ENCODE peak calls at places on chromosomes 4 and X, in seven cellular contexts. K is prostate gland; N is breast epithelium; W is uterus; H is GM13977; Z is stomach; J is CD4-positive, alpha-beta T cell. E is an unnamed sample.
A peak's percentile ranks its signal among the peaks of the same experiment; 100 is the strongest.

GRCh38 chrX:94515009-94515408 is 841.0 kb downstream of the FAM133A start:
- DNase-seq in K (no peak), N (no peak), W (no peak), H (no peak), Z (no peak), J (no peak), E (no peak)

GRCh38 chr4:29336851-29337250 is 1383.3 kb upstream of the PCDH7 start:
- DNase-seq in K (no peak), N (no peak), W (no peak), H (no peak), Z (no peak), J (no peak), E (no peak)

GRCh38 chr4:6472008-6472386 is 417 bp downstream of the PPP2R2C start:
- DNase-seq in K (no peak), N (peak; percentile 37), W (no peak), H (no peak), Z (no peak), J (no peak), E (no peak)

GRCh38 chrX:17027931-17028330 is 81.5 kb downstream of the REPS2 start:
- DNase-seq in K (no peak), N (no peak), W (no peak), H (no peak), Z (no peak), J (no peak), E (no peak)

GRCh38 chr4:125519376-125520171 is 204.8 kb downstream of the FAT4 start:
- DNase-seq in K (no peak), N (no peak), W (no peak), H (no peak), Z (no peak), J (no peak), E (no peak)

GRCh38 chr4:183295711-183296110 is 24.4 kb downstream of the CLDN22 start:
- DNase-seq in K (no peak), N (no peak), W (no peak), H (no peak), Z (no peak), J (no peak), E (no peak)

GRCh38 chr4:77199276-77199675 is 42.3 kb downstream of the CCNG2 start:
- DNase-seq in K (no peak), N (no peak), W (no peak), H (no peak), Z (no peak), J (no peak), E (no peak)

GRCh38 chr4:169993531-169993930 is 32.7 kb downstream of the MFAP3L start:
- DNase-seq in K (no peak), N (no peak), W (no peak), H (no peak), Z (no peak), J (no peak), E (no peak)

GRCh38 chr4:179278647-179279046 is 1836.4 kb upstream of the AGA start:
- DNase-seq in K (no peak), N (no peak), W (no peak), H (no peak), Z (no peak), J (no peak), E (no peak)

GRCh38 chr4:153750197-153750817 is 9.5 kb downstream of the RNF175 start:
- DNase-seq in K (peak; percentile 36), N (no peak), W (no peak), H (peak; percentile 69), Z (peak; percentile 42), J (peak; percentile 29), E (peak; percentile 82)
- TF ChIP-seq CTCF in K (peak; percentile 47), N (peak; percentile 65), W (no peak), H (peak; percentile 75), Z (peak; percentile 50), J (peak; percentile 83), E (peak; percentile 87)

GRCh38 chr4:18934197-18934596 is 912.6 kb upstream of the LCORL start:
- DNase-seq in K (no peak), N (no peak), W (no peak), H (no peak), Z (no peak), J (no peak), E (peak; percentile 12)
- TF ChIP-seq CTCF in K (no peak), N (no peak), W (no peak), H (no peak), Z (no peak), J (no peak), E (no peak)

DNA sequence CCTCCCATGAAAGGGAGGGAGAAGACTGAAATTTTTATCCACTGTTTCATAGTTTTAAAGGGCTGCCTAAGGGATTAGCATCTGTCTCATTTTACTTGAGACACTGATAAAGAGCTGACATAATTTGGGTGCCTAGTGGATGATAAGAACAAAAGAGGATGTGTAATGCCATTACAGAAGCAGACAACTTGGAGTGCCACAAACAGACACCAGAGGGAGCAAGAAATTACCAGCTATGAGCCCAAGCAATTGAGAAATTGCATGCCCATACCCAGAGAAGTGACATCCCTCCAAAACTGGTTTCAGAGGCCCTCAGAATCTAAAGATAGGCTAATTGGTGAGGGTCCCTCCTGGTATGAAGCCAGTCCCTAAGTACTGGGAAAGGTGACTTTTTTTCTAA is 38.5 kb upstream of the POU3F4 start:
- DNase-seq in K (no peak), N (no peak), W (no peak), H (peak; percentile 31), Z (peak; percentile 25), J (no peak), E (peak; percentile 5)
- TF ChIP-seq CTCF in K (peak; percentile 12), N (no peak), W (no peak), H (peak; percentile 60), Z (peak; percentile 21), J (no peak), E (peak; percentile 35)

GRCh38 chr4:111519683-111520082 is 625.6 kb upstream of the FAM241A start:
- DNase-seq in K (no peak), N (no peak), W (no peak), H (no peak), Z (no peak), J (no peak), E (no peak)
- TF ChIP-seq CTCF in K (no peak), N (no peak), W (no peak), H (no peak), Z (no peak), J (no peak), E (no peak)

DNA sequence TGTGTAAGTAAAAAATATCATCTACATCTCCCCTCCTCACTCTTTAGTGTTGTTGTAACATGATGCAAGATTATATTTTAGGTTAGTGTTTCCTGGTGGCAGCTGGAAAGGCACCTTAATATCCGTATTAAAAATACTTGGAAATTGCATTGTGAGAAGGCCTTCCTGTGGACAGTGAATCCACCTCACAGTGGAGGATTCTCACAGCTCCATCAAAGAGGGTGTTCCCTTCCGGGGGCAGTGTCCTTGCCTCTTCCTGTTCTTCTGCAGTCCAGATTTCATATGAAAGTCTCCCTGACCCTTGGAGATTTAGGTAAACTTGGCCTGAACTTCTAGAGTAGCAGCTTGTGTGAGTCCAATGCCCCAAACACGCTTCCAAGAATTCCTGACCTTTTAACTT is 29.9 kb upstream of the GAB1 start:
- DNase-seq in K (no peak), N (no peak), W (no peak), H (no peak), Z (no peak), J (no peak), E (no peak)
- TF ChIP-seq CTCF in K (no peak), N (no peak), W (no peak), H (no peak), Z (no peak), J (no peak), E (no peak)

GRCh38 chrX:132614297-132614696 is 125.5 kb upstream of the MBNL3 start:
- DNase-seq in K (no peak), N (no peak), W (no peak), H (no peak), Z (no peak), J (no peak), E (peak; percentile 9)
- TF ChIP-seq CTCF in K (no peak), N (no peak), W (peak; percentile 10), H (peak; percentile 31), Z (no peak), J (no peak), E (peak; percentile 31)

E was measured in fibroblast of mammary gland.